ENCODE peak calls at places on chromosomes 2 and 18, in seven cellular contexts. R is stimulated activated CD4-positive, alpha-beta T cell treated with anti-CD3 and anti-CD28 coated beads, TNF-alpha, amount 100 ng/mL, for 24 hours; T is Jurkat, Clone E6-1; O is activated CD8-positive, alpha-beta memory T cell treated with anti-CD3 and anti-CD28 coated beads for 24 hours; S is right cardiac atrium; D is NCI-H2081 treated with DMSO at 0.1 percent for 48 hours; Q is mesothelial cell of epicardium. U is an unnamed sample.

GRCh38 chr2:174771631-174772491 is 7.6 kb upstream of the CHRNA1 start:
- DNase-seq in T (no peak), R (peak), S (peak), D (peak), Q (peak), O (peak), U (peak)

GRCh38 chr18:45171575-45172225 is 443.6 kb upstream of the SLC14A2 start:
- DNase-seq in D (no peak), T (no peak), Q (no peak), R (no peak), S (peak), O (no peak), U (no peak)

GRCh38 chr18:45957100-45957499 is 10.0 kb downstream of the EPG5 start:
- DNase-seq in T (no peak), S (no peak), O (no peak), D (no peak), R (no peak), Q (no peak), U (no peak)

GRCh38 chr2:95383635-95384027 is 18.9 kb upstream of the FAHD2A start:
- DNase-seq in O (peak), Q (no peak), T (no peak), S (no peak), D (no peak), R (no peak), U (no peak)

GRCh38 chr18:64134044-64134757 is 14.7 kb downstream of the LINC00305 start:
- DNase-seq in Q (no peak), D (no peak), S (no peak), R (no peak), O (no peak), T (no peak), U (no peak)

GRCh38 chr2:127778447-127778846 is 32.5 kb downstream of the WDR33 start:
- DNase-seq in Q (no peak), T (no peak), S (no peak), O (no peak), R (no peak), D (no peak), U (no peak)

GRCh38 chr2:40760071-40760666 is 308.3 kb upstream of the SLC8A1 start:
- DNase-seq in D (no peak), T (no peak), O (no peak), S (peak), R (no peak), Q (no peak), U (no peak)

GRCh38 chr2:190996947-190997346 is 17.0 kb downstream of the STAT1 start:
- DNase-seq in D (no peak), O (no peak), S (peak), Q (no peak), T (no peak), R (no peak), U (no peak)

GRCh38 chr2:152016175-152017120 is 82.4 kb downstream of the CACNB4 start:
- DNase-seq in S (no peak), R (no peak), O (no peak), D (no peak), T (no peak), Q (no peak), U (no peak)

GRCh38 chr2:128436498-128437180 is 118.0 kb upstream of the HS6ST1 start:
- DNase-seq in O (no peak), R (no peak), S (no peak), D (no peak), Q (no peak), T (peak), U (no peak)

GRCh38 chr2:118874324-118874723 is 26.9 kb upstream of the EN1 start:
- DNase-seq in T (no peak), S (no peak), Q (no peak), D (no peak), O (no peak), R (no peak), U (no peak)

GRCh38 chr2:108916397-108917077 is 72.5 kb downstream of the EDAR start:
- DNase-seq in D (no peak), T (peak), R (no peak), S (no peak), Q (peak), O (no peak), U (no peak)

GRCh38 chr2:77519164-77519887 is 2.9 kb downstream of the LRRTM4 start:
- DNase-seq in T (no peak), Q (no peak), D (no peak), O (no peak), S (no peak), R (no peak), U (no peak)

GRCh38 chr2:202965810-202966454 is 48.7 kb upstream of the NBEAL1 start:
- DNase-seq in Q (no peak), O (no peak), S (no peak), D (no peak), R (peak), T (peak), U (no peak)

GRCh38 chr2:58890865-58891525 is 649.9 kb upstream of the FANCL start:
- DNase-seq in O (no peak), D (no peak), T (no peak), S (no peak), Q (no peak), R (no peak), U (no peak)